ENCODE peak calls at places on chromosomes 16 and 17, in ten cellular contexts. F is cardiac muscle cell, A is HEK293T, C is GM12864, V is T-helper 2 cell, H is M059J, P is EL, T is T1000, B is fibroblast of lung, Q is neural progenitor cell. J is an unnamed sample.

GRCh38 chr16:8109510-8110369 is 480.6 kb downstream of the TMEM114 start:
- DNase-seq in F (no peak), A (no peak), C (no peak), V (no peak), H (peak), P (no peak), T (no peak), B (no peak), Q (no peak), J (no peak)

GRCh38 chr16:10684541-10685151 is 10.1 kb downstream of the TEKT5 start:
- DNase-seq in F (no peak), A (no peak), C (no peak), V (no peak), H (no peak), P (no peak), T (no peak), B (no peak), Q (no peak), J (no peak)

GRCh38 chr17:9339958-9340357 is 235.7 kb downstream of the STX8 start:
- DNase-seq in F (no peak), A (no peak), C (no peak), V (no peak), H (no peak), P (no peak), T (no peak), B (no peak), Q (no peak), J (no peak)

GRCh38 chr17:39926588-39927100 is 757 bp downstream of the ORMDL3 start:
- DNase-seq in F (peak), A (peak), C (no peak), V (peak), H (peak), P (peak), T (no peak), B (peak), Q (peak), J (peak)

GRCh38 chr17:64777413-64778101 is 115.5 kb upstream of the SMURF2 start:
- DNase-seq in F (no peak), A (no peak), C (no peak), V (no peak), H (no peak), P (no peak), T (no peak), B (no peak), Q (peak), J (no peak)

GRCh38 chr17:58006563-58006923 is 503 bp downstream of the SRSF1 start:
- DNase-seq in F (peak), A (peak), C (no peak), V (peak), H (peak), P (peak), T (peak), B (peak), Q (peak), J (peak)

GRCh38 chr17:10060526-10060925 is 137.9 kb downstream of the GAS7 start:
- DNase-seq in F (no peak), A (no peak), C (no peak), V (no peak), H (no peak), P (no peak), T (no peak), B (no peak), Q (no peak), J (no peak)

GRCh38 chr17:67995568-67996191 is 589 bp downstream of the C17orf58 start:
- DNase-seq in F (peak), A (no peak), C (no peak), V (no peak), H (peak), P (peak), T (no peak), B (peak), Q (peak), J (peak)

GRCh38 chr16:23435500-23435899 is 17.5 kb downstream of the COG7 start:
- DNase-seq in F (peak), A (peak), C (no peak), V (peak), H (peak), P (peak), T (peak), B (peak), Q (peak), J (peak)

GRCh38 chr17:74373838-74374606 is 6.7 kb downstream of the GPR142 start:
- DNase-seq in F (no peak), A (no peak), C (no peak), V (no peak), H (no peak), P (no peak), T (no peak), B (no peak), Q (no peak), J (no peak)

GRCh38 chr16:54932737-54933254 is 2.1 kb downstream of the IRX5 start:
- DNase-seq in F (peak), A (no peak), C (no peak), V (no peak), H (no peak), P (peak), T (no peak), B (peak), Q (peak), J (no peak)

GRCh38 chr17:78125976-78126894 is 2.3 kb downstream of the TMC6 start:
- DNase-seq in F (no peak), A (no peak), C (no peak), V (no peak), H (no peak), P (no peak), T (no peak), B (no peak), Q (no peak), J (no peak)

GRCh38 chr16:85484337-85485295 is 128.5 kb upstream of the GSE1 start:
- DNase-seq in F (no peak), A (no peak), C (no peak), V (no peak), H (no peak), P (no peak), T (no peak), B (no peak), Q (no peak), J (no peak)

GRCh38 chr16:26457896-26458295 is 608.8 kb upstream of the C16orf82 start:
- DNase-seq in F (no peak), A (no peak), C (no peak), V (no peak), H (no peak), P (no peak), T (no peak), B (no peak), Q (no peak), J (no peak)

GRCh38 chr17:4833178-4833940 is at the start of gene MINK1:
- DNase-seq in F (peak), A (peak), C (peak), V (peak), H (peak), P (peak), T (peak), B (peak), Q (peak), J (peak)

GRCh38 chr17:71032746-71033273 is 863.5 kb downstream of the KCNJ2 start:
- DNase-seq in F (peak), A (peak), C (no peak), V (no peak), H (no peak), P (no peak), T (no peak), B (no peak), Q (peak), J (no peak)

GRCh38 chr16:6232060-6232459 is 1100.6 kb upstream of the RBFOX1 start:
- DNase-seq in F (no peak), A (no peak), C (no peak), V (no peak), H (no peak), P (no peak), T (no peak), B (no peak), Q (no peak), J (no peak)

GRCh38 chr16:81353895-81354294 is 39.1 kb downstream of the GAN start:
- DNase-seq in F (no peak), A (no peak), C (no peak), V (no peak), H (no peak), P (no peak), T (no peak), B (no peak), Q (no peak), J (no peak)

GRCh38 chr17:81517339-81518112 is 4.9 kb upstream of the ACTG1 start:
- DNase-seq in F (peak), A (no peak), C (peak), V (no peak), H (peak), P (no peak), T (no peak), B (peak), Q (peak), J (peak)

GRCh38 chr17:82933911-82934310 is 94.1 kb upstream of the ZNF750 start:
- DNase-seq in F (no peak), A (no peak), C (no peak), V (no peak), H (no peak), P (no peak), T (no peak), B (no peak), Q (no peak), J (no peak)

GRCh38 chr16:1791943-1792812 is 1.3 kb downstream of the IGFALS start:
- DNase-seq in F (no peak), A (no peak), C (no peak), V (no peak), H (no peak), P (no peak), T (no peak), B (no peak), Q (no peak), J (no peak)

GRCh38 chr16:51326131-51326856 is 175.2 kb upstream of the SALL1 start:
- DNase-seq in F (no peak), A (no peak), C (no peak), V (no peak), H (peak), P (peak), T (no peak), B (peak), Q (no peak), J (peak)

GRCh38 chr16:12289175-12290063 is 312.9 kb downstream of the SNX29 start:
- DNase-seq in F (no peak), A (no peak), C (no peak), V (no peak), H (no peak), P (no peak), T (no peak), B (no peak), Q (peak), J (no peak)

GRCh38 chr17:77691216-77692085 is 267.1 kb upstream of the TNRC6C start:
- DNase-seq in F (no peak), A (no peak), C (no peak), V (no peak), H (no peak), P (no peak), T (no peak), B (no peak), Q (no peak), J (no peak)

GRCh38 chr16:53561101-53561888 is 58.3 kb upstream of the AKTIP start:
- DNase-seq in F (no peak), A (no peak), C (no peak), V (no peak), H (no peak), P (no peak), T (no peak), B (no peak), Q (no peak), J (no peak)

GRCh38 chr17:79842136-79842655 is 3.0 kb upstream of the CBX4 start:
- DNase-seq in F (no peak), A (no peak), C (no peak), V (no peak), H (no peak), P (no peak), T (no peak), B (no peak), Q (peak), J (no peak)

GRCh38 chr17:59547131-59547915 is 18.1 kb upstream of the DHX40 start:
- DNase-seq in F (no peak), A (no peak), C (no peak), V (no peak), H (no peak), P (no peak), T (no peak), B (peak), Q (no peak), J (peak)

GRCh38 chr17:40314557-40314953 is 5.6 kb downstream of the RARA start:
- DNase-seq in F (no peak), A (no peak), C (no peak), V (peak), H (peak), P (peak), T (peak), B (peak), Q (no peak), J (peak)